ENCODE peak calls at places on chromosomes 2 and 18, in six cellular contexts. W is B cell, E is NCI-H69, C is NCI-H1105, A is astrocyte, U is esophagus squamous epithelium. I is an unnamed sample.

GRCh38 chr18:43276471-43276870 is 819 bp downstream of the SYT4 start:
- DNase-seq in W (no peak), E (peak; percentile 81), C (no peak), A (no peak), U (no peak), I (no peak)

GRCh38 chr2:237306083-237306786 is 107.7 kb downstream of the COL6A3 start:
- DNase-seq in W (no peak), E (no peak), C (no peak), A (peak; percentile 75), U (no peak), I (no peak)

GRCh38 chr2:176159678-176160250 is 2.7 kb downstream of the HOXD3 start:
- DNase-seq in W (no peak), E (no peak), C (no peak), A (no peak), U (no peak), I (peak; percentile 85)

GRCh38 chr2:18829331-18829902 is 240.0 kb upstream of the NT5C1B start:
- DNase-seq in W (no peak), E (peak; percentile 2), C (no peak), A (peak; percentile 91), U (no peak), I (no peak)

GRCh38 chr2:81093031-81093430 is 788.5 kb upstream of the LRRTM1 start:
- DNase-seq in W (no peak), E (no peak), C (no peak), A (no peak), U (no peak), I (no peak)

GRCh38 chr18:79507076-79507545 is 111.4 kb downstream of the NFATC1 start:
- DNase-seq in W (peak; percentile 62), E (no peak), C (no peak), A (peak; percentile 66), U (no peak), I (peak; percentile 84)

GRCh38 chr2:170495896-170496295 is 219.2 kb upstream of the SP5 start:
- DNase-seq in W (no peak), E (no peak), C (no peak), A (no peak), U (no peak), I (no peak)

GRCh38 chr18:8188196-8188595 is 421.0 kb upstream of the RAB12 start:
- DNase-seq in W (no peak), E (no peak), C (no peak), A (peak; percentile 77), U (no peak), I (no peak)

GRCh38 chr2:134195341-134195740 is 58.5 kb upstream of the MGAT5 start:
- DNase-seq in W (no peak), E (no peak), C (no peak), A (no peak), U (no peak), I (no peak)

GRCh38 chr2:45289018-45289417 is 279.8 kb upstream of the SIX2 start:
- DNase-seq in W (no peak), E (peak; percentile 72), C (no peak), A (no peak), U (no peak), I (no peak)

GRCh38 chr2:20415511-20415918 is 31.4 kb upstream of the RHOB start:
- DNase-seq in W (no peak), E (peak; percentile 37), C (no peak), A (no peak), U (no peak), I (no peak)

GRCh38 chr2:18104583-18105224 is 226.2 kb downstream of the KCNS3 start:
- DNase-seq in W (no peak), E (no peak), C (no peak), A (no peak), U (no peak), I (no peak)

GRCh38 chr2:204072443-204073324 is 136.1 kb downstream of the ICOS start:
- DNase-seq in W (no peak), E (peak; percentile 2), C (no peak), A (no peak), U (no peak), I (peak; percentile 90)

GRCh38 chr2:27214936-27215335 is 2.2 kb upstream of the CAD start:
- DNase-seq in W (no peak), E (no peak), C (no peak), A (no peak), U (no peak), I (no peak)

GRCh38 chr2:197145471-197146056 is 165.0 kb downstream of the ANKRD44 start:
- DNase-seq in W (peak; percentile 36), E (peak; percentile 3), C (no peak), A (no peak), U (no peak), I (no peak)

GRCh38 chr2:164014068-164014577 is 278.3 kb upstream of the FIGN start:
- DNase-seq in W (no peak), E (no peak), C (no peak), A (peak; percentile 76), U (no peak), I (no peak)

GRCh38 chr18:6476880-6477279 is 62.2 kb upstream of the L3MBTL4 start:
- DNase-seq in W (no peak), E (peak; percentile 17), C (no peak), A (no peak), U (no peak), I (no peak)

GRCh38 chr2:23563673-23564617 is 179.0 kb downstream of the KLHL29 start:
- DNase-seq in W (no peak), E (no peak), C (no peak), A (peak; percentile 39), U (no peak), I (no peak)

GRCh38 chr2:9422321-9423099 is 818 bp downstream of the ITGB1BP1 start:
- DNase-seq in W (peak; percentile 44), E (peak; percentile 42), C (peak; percentile 28), A (no peak), U (no peak), I (peak; percentile 85)

GRCh38 chr2:197269173-197269572 is 41.4 kb downstream of the ANKRD44 start:
- DNase-seq in W (no peak), E (peak; percentile 19), C (no peak), A (peak; percentile 60), U (no peak), I (no peak)

I was measured in endodermal cell.